ENCODE peak calls at places on chromosomes 16 and 17, in four cellular contexts. One of them, this sample, is unnamed.

GRCh38 chr16:54216268-54217187 is 70.1 kb downstream of the IRX3 start:
- DNase-seq in mesenchymal stem cell: no peak
- DNase-seq in thoracic aorta: no peak
- DNase-seq in A549: no peak
- DNase-seq in this sample: no peak

GRCh38 chr17:29096094-29096493 is 53.2 kb downstream of the PIPOX start:
- DNase-seq in A549: no peak
- DNase-seq in thoracic aorta: no peak
- DNase-seq in mesenchymal stem cell: no peak
- DNase-seq in this sample: no peak

GRCh38 chr17:68440526-68440925 is 16.8 kb downstream of the WIPI1 start:
- DNase-seq in mesenchymal stem cell: no peak
- DNase-seq in A549: no peak
- DNase-seq in thoracic aorta: no peak
- DNase-seq in this sample: no peak

GRCh38 chr16:1533443-1533951 is at the start of gene TMEM204:
- DNase-seq in A549: no peak
- DNase-seq in thoracic aorta: no peak
- DNase-seq in mesenchymal stem cell: peak; percentile 72
- DNase-seq in this sample: no peak

GRCh38 chr16:17591655-17592405 is 121.1 kb upstream of the XYLT1 start:
- DNase-seq in A549: no peak
- DNase-seq in thoracic aorta: no peak
- DNase-seq in mesenchymal stem cell: no peak
- DNase-seq in this sample: no peak

GRCh38 chr16:48912360-48912759 is 302.4 kb upstream of the N4BP1 start:
- DNase-seq in thoracic aorta: no peak
- DNase-seq in A549: no peak
- DNase-seq in mesenchymal stem cell: no peak
- DNase-seq in this sample: no peak

GRCh38 chr17:53353919-53354351 is 468.8 kb upstream of the KIF2B start:
- DNase-seq in A549: no peak
- DNase-seq in thoracic aorta: no peak
- DNase-seq in mesenchymal stem cell: no peak
- DNase-seq in this sample: no peak

GRCh38 chr17:55527520-55528118 is 16.4 kb upstream of the SMIM36 start:
- DNase-seq in mesenchymal stem cell: peak; percentile 76
- DNase-seq in A549: peak; percentile 71
- DNase-seq in thoracic aorta: no peak
- DNase-seq in this sample: no peak

GRCh38 chr16:70777973-70778406 is 23.0 kb downstream of the VAC14 start:
- DNase-seq in thoracic aorta: no peak
- DNase-seq in mesenchymal stem cell: no peak
- DNase-seq in A549: peak; percentile 78
- DNase-seq in this sample: no peak

GRCh38 chr17:28710948-28711722 is 553 bp downstream of the PROCA1 start:
- DNase-seq in A549: peak; percentile 92
- DNase-seq in thoracic aorta: peak; percentile 47
- DNase-seq in mesenchymal stem cell: peak; percentile 90
- DNase-seq in this sample: no peak

GRCh38 chr17:2172447-2172938 is 117.6 kb downstream of the HIC1 start:
- DNase-seq in mesenchymal stem cell: no peak
- DNase-seq in thoracic aorta: no peak
- DNase-seq in A549: peak; percentile 26
- DNase-seq in this sample: no peak

GRCh38 chr17:1200440-1200839 is 20.7 kb upstream of the ABR start:
- DNase-seq in mesenchymal stem cell: no peak
- DNase-seq in A549: no peak
- DNase-seq in thoracic aorta: no peak
- DNase-seq in this sample: no peak

GRCh38 chr17:81165246-81166032 is at the start of gene PVALEF:
- DNase-seq in thoracic aorta: no peak
- DNase-seq in A549: peak; percentile 31
- DNase-seq in mesenchymal stem cell: peak; percentile 3
- DNase-seq in this sample: no peak

GRCh38 chr17:48294989-48295892 is 134.8 kb downstream of the SKAP1 start:
- DNase-seq in mesenchymal stem cell: peak; percentile 59
- DNase-seq in A549: peak; percentile 35
- DNase-seq in thoracic aorta: no peak
- DNase-seq in this sample: peak; percentile 18

GRCh38 chr16:8271344-8271743 is 319.0 kb downstream of the TMEM114 start:
- DNase-seq in A549: no peak
- DNase-seq in mesenchymal stem cell: no peak
- DNase-seq in thoracic aorta: no peak
- DNase-seq in this sample: no peak

GRCh38 chr17:35546489-35546888 is 9.0 kb upstream of the SLFN12L start:
- DNase-seq in thoracic aorta: no peak
- DNase-seq in mesenchymal stem cell: no peak
- DNase-seq in A549: no peak
- DNase-seq in this sample: no peak

GRCh38 chr17:35545150-35545549 is 7.7 kb upstream of the SLFN12L start:
- DNase-seq in mesenchymal stem cell: no peak
- DNase-seq in thoracic aorta: no peak
- DNase-seq in A549: no peak
- DNase-seq in this sample: no peak

GRCh38 chr17:35548978-35549377 is 11.5 kb upstream of the SLFN12L start:
- DNase-seq in A549: no peak
- DNase-seq in mesenchymal stem cell: no peak
- DNase-seq in thoracic aorta: no peak
- DNase-seq in this sample: no peak

GRCh38 chr17:35543856-35544255 is 6.4 kb upstream of the SLFN12L start:
- DNase-seq in mesenchymal stem cell: no peak
- DNase-seq in A549: no peak
- DNase-seq in thoracic aorta: no peak
- DNase-seq in this sample: no peak

DNA sequence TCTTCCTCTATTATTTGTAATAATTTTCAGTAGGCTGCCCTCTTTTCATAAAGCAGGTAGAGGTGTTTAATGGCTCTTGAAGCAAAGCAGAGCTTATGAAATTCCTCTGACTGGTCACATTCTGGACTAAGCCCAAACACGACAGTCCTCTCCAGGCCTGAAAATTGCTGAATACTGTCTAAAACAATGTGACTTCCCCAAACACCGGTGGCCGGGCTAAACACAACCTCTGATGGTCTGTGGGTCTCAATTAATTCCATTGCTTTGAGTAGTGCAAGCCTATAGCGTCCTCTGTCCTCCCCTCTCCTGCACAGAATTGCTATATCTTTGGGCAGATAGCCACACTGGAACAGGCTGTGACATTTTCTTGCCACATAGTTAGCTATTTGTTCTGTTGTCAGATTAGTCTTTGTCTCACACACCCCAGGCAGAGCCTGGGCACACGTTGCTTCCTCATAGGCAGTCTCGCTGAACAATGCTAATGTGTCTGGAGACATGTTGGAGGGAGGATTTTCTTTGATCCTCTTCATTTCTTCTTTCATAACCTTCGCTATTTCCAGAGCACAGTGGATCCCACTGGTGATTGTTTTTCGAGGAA is 10.8 kb upstream of the SLFN12L start:
- DNase-seq in thoracic aorta: no peak
- DNase-seq in A549: no peak
- DNase-seq in mesenchymal stem cell: no peak
- DNase-seq in this sample: no peak
- H3K27ac ChIP-seq in thoracic aorta: no peak overlapping the region
- H3K27ac ChIP-seq in A549: no peak overlapping the region
- H3K27ac ChIP-seq in mesenchymal stem cell: no peak overlapping the region
- H3K27ac ChIP-seq in this sample: no peak overlapping the region

GRCh38 chr17:32283745-32284207 is 18.1 kb downstream of the RHBDL3 start:
- DNase-seq in thoracic aorta: no peak
- DNase-seq in mesenchymal stem cell: peak; percentile 24
- DNase-seq in A549: no peak
- DNase-seq in this sample: no peak

GRCh38 chr17:32279933-32280716 is 14.5 kb downstream of the RHBDL3 start:
- DNase-seq in thoracic aorta: no peak
- DNase-seq in mesenchymal stem cell: no peak
- DNase-seq in A549: no peak
- DNase-seq in this sample: no peak

GRCh38 chr17:32278815-32279214 is 13.2 kb downstream of the RHBDL3 start:
- DNase-seq in thoracic aorta: no peak
- DNase-seq in A549: no peak
- DNase-seq in mesenchymal stem cell: no peak
- DNase-seq in this sample: no peak

GRCh38 chr17:32277284-32277683 is 11.7 kb downstream of the RHBDL3 start:
- DNase-seq in A549: no peak
- DNase-seq in mesenchymal stem cell: peak; percentile 52
- DNase-seq in thoracic aorta: no peak
- DNase-seq in this sample: no peak

DNA sequence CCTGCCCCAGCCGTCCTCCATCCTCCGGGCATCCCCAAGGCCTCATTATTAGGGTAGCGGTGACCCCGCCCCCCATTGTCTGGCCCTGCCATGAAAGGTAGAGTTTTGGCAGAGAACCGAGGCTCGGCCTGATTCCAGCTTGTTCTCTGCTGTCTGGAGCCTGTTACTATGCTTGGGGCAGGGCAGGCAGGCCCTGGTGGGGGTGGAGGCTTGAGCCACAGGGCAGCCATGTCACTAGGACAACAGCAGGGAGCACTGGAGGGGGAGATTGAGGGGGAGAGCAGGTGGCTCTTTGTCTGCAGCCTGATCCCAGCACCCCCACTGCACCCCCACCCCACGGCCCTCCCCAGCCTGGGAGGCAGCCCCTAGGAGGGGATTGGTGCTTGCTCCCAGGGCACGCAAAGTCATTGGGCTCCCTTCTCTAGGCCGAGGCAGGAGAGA is 15.4 kb downstream of the RHBDL3 start:
- DNase-seq in mesenchymal stem cell: no peak
- DNase-seq in A549: no peak
- DNase-seq in thoracic aorta: no peak
- DNase-seq in this sample: no peak
- H3K27ac ChIP-seq in mesenchymal stem cell: no peak overlapping the region
- H3K27ac ChIP-seq in A549: peak overlapping the region; percentile 8
- H3K27ac ChIP-seq in thoracic aorta: no peak overlapping the region
- H3K27ac ChIP-seq in this sample: no peak overlapping the region

GRCh38 chr16:11497851-11498289 is 88.8 kb downstream of the LITAF start:
- DNase-seq in A549: peak; percentile 81
- DNase-seq in mesenchymal stem cell: peak; percentile 87
- DNase-seq in thoracic aorta: peak; percentile 24
- DNase-seq in this sample: peak; percentile 35
- H3K27ac ChIP-seq in A549: peak overlapping the region; percentile 89
- H3K27ac ChIP-seq in mesenchymal stem cell: peak overlapping the region; percentile 84
- H3K27ac ChIP-seq in thoracic aorta: peak overlapping the region; percentile 86
- H3K27ac ChIP-seq in this sample: peak overlapping the region; percentile 90

DNA sequence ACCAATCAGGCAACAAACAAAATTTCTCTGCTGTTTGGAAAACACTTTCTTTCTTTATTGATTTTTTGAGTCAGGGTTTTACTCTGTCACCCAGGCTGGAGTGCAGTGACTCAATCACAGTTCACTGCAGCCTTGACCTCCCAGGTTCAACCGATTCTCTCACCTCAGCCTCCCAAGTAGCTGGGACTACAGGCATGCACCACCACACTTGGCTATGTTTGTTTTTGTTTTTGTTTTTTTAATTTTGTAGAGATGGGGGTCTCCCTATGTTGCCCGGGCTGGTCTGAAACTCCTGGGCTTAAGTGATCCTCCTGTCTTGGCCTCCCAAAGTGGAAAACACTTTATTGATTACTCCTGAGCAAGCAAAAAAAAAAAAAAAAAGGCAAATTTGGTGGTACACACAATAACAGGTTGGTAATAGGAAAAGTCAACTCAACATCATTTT is 276.4 kb downstream of the SOX9 start:
- DNase-seq in mesenchymal stem cell: no peak
- DNase-seq in thoracic aorta: no peak
- DNase-seq in A549: no peak
- DNase-seq in this sample: no peak
- H3K27ac ChIP-seq in mesenchymal stem cell: no peak overlapping the region
- H3K27ac ChIP-seq in thoracic aorta: no peak overlapping the region
- H3K27ac ChIP-seq in A549: peak overlapping the region; percentile 15
- H3K27ac ChIP-seq in this sample: peak overlapping the region; percentile 51

GRCh38 chr17:59368218-59368857 is 36.9 kb downstream of the YPEL2 start:
- DNase-seq in A549: no peak
- DNase-seq in mesenchymal stem cell: peak; percentile 81
- DNase-seq in thoracic aorta: no peak
- DNase-seq in this sample: no peak

GRCh38 chr17:59366040-59366757 is 34.7 kb downstream of the YPEL2 start:
- DNase-seq in A549: no peak
- DNase-seq in mesenchymal stem cell: peak; percentile 74
- DNase-seq in thoracic aorta: no peak
- DNase-seq in this sample: no peak

GRCh38 chr17:59369026-59369724 is 37.7 kb downstream of the YPEL2 start:
- DNase-seq in A549: no peak
- DNase-seq in thoracic aorta: no peak
- DNase-seq in mesenchymal stem cell: no peak
- DNase-seq in this sample: no peak

GRCh38 chr17:59366773-59367656 is 35.6 kb downstream of the YPEL2 start:
- DNase-seq in A549: no peak
- DNase-seq in mesenchymal stem cell: peak; percentile 83
- DNase-seq in thoracic aorta: no peak
- DNase-seq in this sample: no peak

GRCh38 chr17:59367657-59368045 is 36.2 kb downstream of the YPEL2 start:
- DNase-seq in thoracic aorta: no peak
- DNase-seq in mesenchymal stem cell: peak; percentile 53
- DNase-seq in A549: no peak
- DNase-seq in this sample: no peak
- H3K27ac ChIP-seq in thoracic aorta: peak overlapping the region; percentile 89
- H3K27ac ChIP-seq in mesenchymal stem cell: peak overlapping the region; percentile 33
- H3K27ac ChIP-seq in A549: no peak overlapping the region
- H3K27ac ChIP-seq in this sample: no peak overlapping the region

GRCh38 chr17:74839955-74840354 is 19.7 kb downstream of the GRIN2C start:
- DNase-seq in thoracic aorta: no peak
- DNase-seq in A549: no peak
- DNase-seq in mesenchymal stem cell: no peak
- DNase-seq in this sample: no peak

GRCh38 chr17:74840989-74841666 is 18.6 kb downstream of the GRIN2C start:
- DNase-seq in mesenchymal stem cell: peak; percentile 43
- DNase-seq in A549: no peak
- DNase-seq in thoracic aorta: no peak
- DNase-seq in this sample: no peak

GRCh38 chr17:74842146-74842598 is 17.5 kb downstream of the GRIN2C start:
- DNase-seq in A549: no peak
- DNase-seq in mesenchymal stem cell: peak; percentile 33
- DNase-seq in thoracic aorta: no peak
- DNase-seq in this sample: no peak

GRCh38 chr17:74838275-74838674 is 21.4 kb downstream of the GRIN2C start:
- DNase-seq in mesenchymal stem cell: no peak
- DNase-seq in thoracic aorta: no peak
- DNase-seq in A549: no peak
- DNase-seq in this sample: no peak

GRCh38 chr17:74840500-74840899 is 19.2 kb downstream of the GRIN2C start:
- DNase-seq in mesenchymal stem cell: no peak
- DNase-seq in thoracic aorta: no peak
- DNase-seq in A549: no peak
- DNase-seq in this sample: no peak
- H3K27ac ChIP-seq in mesenchymal stem cell: no peak overlapping the region
- H3K27ac ChIP-seq in thoracic aorta: no peak overlapping the region
- H3K27ac ChIP-seq in A549: no peak overlapping the region
- H3K27ac ChIP-seq in this sample: no peak overlapping the region

GRCh38 chr17:40190197-40191021 is 13.1 kb downstream of the RAPGEFL1 start:
- DNase-seq in A549: peak; percentile 70
- DNase-seq in thoracic aorta: no peak
- DNase-seq in mesenchymal stem cell: peak; percentile 42
- DNase-seq in this sample: no peak

GRCh38 chr17:40188694-40189093 is 11.4 kb downstream of the RAPGEFL1 start:
- DNase-seq in A549: no peak
- DNase-seq in mesenchymal stem cell: no peak
- DNase-seq in thoracic aorta: no peak
- DNase-seq in this sample: no peak

GRCh38 chr17:40192961-40193360 is 15.7 kb downstream of the RAPGEFL1 start:
- DNase-seq in A549: no peak
- DNase-seq in thoracic aorta: no peak
- DNase-seq in mesenchymal stem cell: no peak
- DNase-seq in this sample: no peak

GRCh38 chr17:40194821-40195220 is 17.6 kb downstream of the RAPGEFL1 start:
- DNase-seq in mesenchymal stem cell: no peak
- DNase-seq in A549: no peak
- DNase-seq in thoracic aorta: no peak
- DNase-seq in this sample: no peak

GRCh38 chr17:40191237-40192208 is 14.3 kb downstream of the RAPGEFL1 start:
- DNase-seq in mesenchymal stem cell: peak; percentile 84
- DNase-seq in A549: peak; percentile 86
- DNase-seq in thoracic aorta: peak; percentile 44
- DNase-seq in this sample: no peak
- H3K27ac ChIP-seq in mesenchymal stem cell: no peak overlapping the region
- H3K27ac ChIP-seq in A549: peak overlapping the region; percentile 50
- H3K27ac ChIP-seq in thoracic aorta: peak overlapping the region; percentile 7
- H3K27ac ChIP-seq in this sample: no peak overlapping the region

This sample was measured in Panc1.